ENCODE peak calls at places on chromosomes 7 and 10, in eight cellular contexts. D is Calu3; X is thyroid gland; B is activated CD4-positive, alpha-beta T cell treated with anti-CD3 and anti-CD28 coated beads, Interleukin-2, amount 50 U/mL, for 1 hour; H is kidney; S is T-cell; W is DMS153; T is left kidney. N is an unnamed sample.

GRCh38 chr10:37754538-37755323 is 102.7 kb downstream of the ZNF248 start:
- DNase-seq in X (no peak), D (no peak), T (no peak), B (no peak), W (no peak), H (no peak), S (no peak), N (no peak)

GRCh38 chr7:39461263-39461662 is 104.9 kb upstream of the YAE1 start:
- DNase-seq in H (no peak), T (peak), X (peak), W (no peak), B (no peak), D (no peak), S (no peak), N (no peak)

GRCh38 chr10:116264296-116264695 is 8.7 kb downstream of the GFRA1 start:
- DNase-seq in B (no peak), T (peak), D (no peak), X (no peak), S (no peak), W (no peak), H (no peak), N (no peak)

GRCh38 chr10:17616403-17617030 is 657 bp downstream of the HACD1 start:
- DNase-seq in D (peak), T (peak), S (no peak), X (peak), H (peak), W (no peak), B (peak), N (peak)

GRCh38 chr10:10657139-10657760 is 360.4 kb upstream of the CELF2 start:
- DNase-seq in T (no peak), B (no peak), D (no peak), S (no peak), W (no peak), X (no peak), H (no peak), N (no peak)

GRCh38 chr10:69684020-69684980 is 54.3 kb downstream of the FAM241B start:
- DNase-seq in S (no peak), B (no peak), T (peak), D (peak), H (peak), X (peak), W (no peak), N (no peak)

GRCh38 chr10:70270952-70271351 is 12.9 kb downstream of the NPFFR1 start:
- DNase-seq in B (no peak), D (no peak), W (no peak), H (no peak), S (no peak), X (no peak), T (no peak), N (no peak)

GRCh38 chr10:132421377-132422168 is 24.6 kb downstream of the PWWP2B start:
- DNase-seq in B (no peak), D (peak), X (peak), S (no peak), W (peak), T (peak), H (peak), N (no peak)

GRCh38 chr7:43396193-43396747 is 186.6 kb upstream of the STK17A start:
- DNase-seq in D (no peak), S (no peak), X (no peak), B (no peak), T (no peak), H (no peak), W (no peak), N (no peak)

GRCh38 chr7:103856929-103857328 is 132.5 kb downstream of the RELN start:
- DNase-seq in X (no peak), S (no peak), D (no peak), W (peak), B (no peak), T (no peak), H (no peak), N (no peak)

GRCh38 chr7:23207029-23207428 is 25.2 kb downstream of the NUP42 start:
- DNase-seq in B (no peak), W (no peak), D (no peak), X (no peak), S (no peak), T (peak), H (no peak), N (no peak)

GRCh38 chr7:75611557-75612178 is 119.5 kb downstream of the SPDYE5 start:
- DNase-seq in W (no peak), S (no peak), H (peak), B (no peak), D (no peak), T (peak), X (peak), N (peak)

GRCh38 chr10:28925154-28925663 is 247.9 kb downstream of the BAMBI start:
- DNase-seq in S (no peak), T (peak), W (no peak), D (no peak), X (no peak), B (no peak), H (peak), N (no peak)

GRCh38 chr7:112383671-112384417 is 66.4 kb upstream of the IFRD1 start:
- DNase-seq in S (no peak), X (no peak), W (no peak), B (no peak), H (no peak), D (no peak), T (peak), N (no peak)

GRCh38 chr7:45661302-45661995 is 87.3 kb downstream of the ADCY1 start:
- DNase-seq in X (no peak), W (no peak), H (no peak), T (no peak), S (no peak), B (no peak), D (no peak), N (no peak)

GRCh38 chr7:1940402-1940786 is 270.3 kb downstream of the ELFN1 start:
- DNase-seq in B (peak), W (no peak), S (peak), X (peak), D (peak), H (peak), T (peak), N (peak)